ENCODE peak calls at places on chromosomes 11 and 22, in nine cellular contexts. J, R, U, M, T, P, E, W and X are unnamed samples. For H3K4me1, the result is how much of the 10 kb centered on the place peaks cover.

GRCh38 chr22:33539902-33540751 is 380.1 kb downstream of the LARGE1 start:
- DNase-seq in J (no peak), R (peak), U (no peak), M (peak), T (no peak), P (no peak), E (peak), W (peak), X (peak)

GRCh38 chr22:42994917-42995562 is 19.9 kb downstream of the PACSIN2 start:
- DNase-seq in J (no peak), R (peak), U (no peak), M (peak), T (peak), P (no peak), E (peak), W (no peak), X (no peak)

GRCh38 chr11:65496304-65497140 is 2.3 kb upstream of the MALAT1 start:
- DNase-seq in J (no peak), R (no peak), U (no peak), M (peak), T (no peak), P (no peak), E (peak), W (no peak), X (no peak)

GRCh38 chr22:48507595-48508350 is 1319.9 kb downstream of the BRD1 start:
- DNase-seq in J (no peak), R (no peak), U (no peak), M (no peak), T (no peak), P (no peak), E (no peak), W (no peak), X (no peak)

GRCh38 chr22:45262931-45263789 is 21.6 kb upstream of the UPK3A start:
- DNase-seq in J (peak), R (no peak), U (no peak), M (peak), T (peak), P (peak), E (no peak), W (no peak), X (no peak)

GRCh38 chr22:19105867-19106802 is 16.1 kb downstream of the DGCR2 start:
- DNase-seq in J (no peak), R (peak), U (no peak), M (no peak), T (no peak), P (peak), E (peak), W (peak), X (no peak)

GRCh38 chr11:118194835-118195627 is 18.6 kb upstream of the SCN2B start:
- DNase-seq in J (no peak), R (peak), U (no peak), M (peak), T (no peak), P (no peak), E (peak), W (peak), X (peak)

GRCh38 chr11:65593518-65594414 is 1.8 kb downstream of the KCNK7 start:
- DNase-seq in J (no peak), R (no peak), U (no peak), M (no peak), T (no peak), P (peak), E (no peak), W (peak), X (no peak)

GRCh38 chr22:31248138-31248745 is 36.1 kb downstream of the LIMK2 start:
- DNase-seq in J (peak), R (no peak), U (no peak), M (peak), T (no peak), P (peak), E (peak), W (peak), X (peak)

GRCh38 chr11:67406969-67407699 is 3.3 kb downstream of the TBC1D10C start:
- DNase-seq in J (peak), R (no peak), U (no peak), M (no peak), T (no peak), P (no peak), E (no peak), W (peak), X (no peak)

GRCh38 chr11:121802542-121802941 is 313.5 kb downstream of the BLID start:
- DNase-seq in J (no peak), R (no peak), U (no peak), M (no peak), T (no peak), P (no peak), E (no peak), W (peak), X (no peak)

GRCh38 chr11:132716037-132716436 is 816.3 kb downstream of the OPCML start:
- DNase-seq in J (no peak), R (no peak), U (no peak), M (no peak), T (no peak), P (no peak), E (no peak), W (no peak), X (no peak)

GRCh38 chr11:61732705-61733104 is 19.7 kb upstream of the MYRF start:
- DNase-seq in J (no peak), R (no peak), U (no peak), M (no peak), T (no peak), P (no peak), E (peak), W (no peak), X (no peak)

GRCh38 chr11:64384039-64384737 is 25.2 kb downstream of the RPS6KA4 start:
- DNase-seq in J (no peak), R (no peak), U (no peak), M (no peak), T (no peak), P (no peak), E (peak), W (no peak), X (no peak)

DNA sequence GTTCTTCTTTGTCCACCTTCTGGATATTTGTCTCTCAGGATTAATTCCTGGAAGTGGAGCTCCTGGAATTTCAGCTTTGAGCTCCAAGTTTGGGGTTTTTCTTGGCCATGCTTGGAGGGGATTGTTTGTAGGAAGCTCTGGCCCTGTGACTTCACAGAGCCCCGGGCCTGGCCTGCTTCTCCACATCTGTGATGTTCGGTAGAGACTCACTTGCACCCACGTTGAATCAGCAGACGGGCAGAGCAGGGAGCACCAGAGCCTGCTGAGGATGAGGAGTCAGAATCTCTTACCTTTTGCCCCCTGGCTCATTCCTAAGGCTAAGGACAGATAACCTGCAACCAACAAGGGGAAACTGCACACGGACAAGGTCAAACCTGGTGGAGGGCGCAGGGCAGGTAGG is 35.6 kb downstream of the LRRC32 start:
- DNase-seq in J (no peak), R (no peak), U (no peak), M (no peak), T (no peak), P (no peak), E (no peak), W (no peak), X (no peak)
- H3K4me3 ChIP-seq in J (no peak), R (no peak), U (no peak), M (no peak), T (no peak), P (no peak), E (no peak), W (no peak), X (no peak)

DNA sequence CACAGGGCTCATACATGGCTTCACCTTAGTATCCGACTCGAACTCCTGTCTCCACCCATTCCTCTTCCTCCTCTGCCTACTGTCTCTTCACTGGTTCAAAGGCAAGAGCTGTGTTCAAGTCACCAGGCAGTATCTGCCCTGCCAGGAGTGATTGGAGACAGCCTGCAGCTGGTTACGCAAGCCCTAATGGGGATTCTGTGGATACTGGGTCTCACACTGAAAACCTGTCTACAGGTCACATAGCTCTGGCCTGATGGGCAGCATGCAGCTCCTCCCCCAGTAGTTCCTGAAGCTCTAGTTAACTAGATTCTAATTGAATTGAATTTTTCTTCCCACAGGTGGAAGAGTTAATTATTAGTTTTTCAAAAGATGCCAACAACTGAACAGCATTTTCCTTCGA is 332.2 kb downstream of the TMEM135 start:
- DNase-seq in J (no peak), R (no peak), U (no peak), M (no peak), T (no peak), P (no peak), E (no peak), W (no peak), X (no peak)
- H3K4me1 ChIP-seq in J (under half), R (under half), U (under half), M (under half), T (under half), P (under half), E (under half), W (under half), X (under half)

GRCh38 chr11:43747130-43747802 is 66.7 kb downstream of the HSD17B12 start:
- DNase-seq in J (no peak), R (no peak), U (no peak), M (no peak), T (no peak), P (no peak), E (no peak), W (no peak), X (no peak)
- TF ChIP-seq POLR2A in J (no peak), R (no peak), U (no peak), M (no peak), T (no peak), P (peak), E (no peak), W (no peak), X (no peak)

GRCh38 chr11:11909727-11910126 is 68.0 kb downstream of the USP47 start:
- DNase-seq in J (no peak), R (no peak), U (no peak), M (no peak), T (no peak), P (no peak), E (no peak), W (no peak), X (no peak)

GRCh38 chr11:11915625-11916024 is 73.9 kb downstream of the USP47 start:
- DNase-seq in J (no peak), R (no peak), U (no peak), M (no peak), T (no peak), P (no peak), E (no peak), W (no peak), X (no peak)

GRCh38 chr11:11910541-11910940 is 68.8 kb downstream of the USP47 start:
- DNase-seq in J (no peak), R (no peak), U (no peak), M (no peak), T (no peak), P (no peak), E (no peak), W (no peak), X (no peak)

GRCh38 chr11:11916981-11917399 is 75.2 kb downstream of the USP47 start:
- DNase-seq in J (no peak), R (no peak), U (no peak), M (peak), T (no peak), P (no peak), E (peak), W (no peak), X (peak)

GRCh38 chr11:11913395-11913794 is 71.6 kb downstream of the USP47 start:
- DNase-seq in J (no peak), R (no peak), U (no peak), M (no peak), T (no peak), P (no peak), E (no peak), W (no peak), X (no peak)
- H3K4me3 ChIP-seq in J (no peak), R (no peak), U (no peak), M (no peak), T (no peak), P (no peak), E (no peak), W (no peak), X (no peak)

DNA sequence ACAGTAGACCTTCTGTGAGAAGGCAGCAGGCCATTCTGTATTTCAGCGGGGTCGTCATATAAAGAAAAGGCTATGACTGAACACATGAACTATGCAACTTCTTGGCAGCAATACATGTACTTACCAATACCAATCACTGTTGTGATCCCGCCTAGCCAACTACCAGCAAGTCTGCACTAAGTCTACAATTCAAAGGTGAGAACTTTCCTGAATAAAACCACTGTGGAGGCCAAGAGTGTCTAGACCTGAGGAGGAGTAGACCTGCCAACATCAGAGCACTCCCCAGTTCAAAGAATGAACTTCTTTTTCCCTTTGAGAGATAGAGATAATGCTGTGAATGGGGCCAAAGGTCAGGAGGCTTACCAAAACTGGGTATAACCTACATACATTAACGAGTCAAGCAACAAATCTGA is 108.2 kb downstream of the SIK3 start:
- DNase-seq in J (no peak), R (no peak), U (no peak), M (peak), T (no peak), P (no peak), E (no peak), W (no peak), X (no peak)
- H3K4me1 ChIP-seq in J (half or more), R (under half), U (under half), M (half or more), T (under half), P (under half), E (under half), W (under half), X (under half)